ENCODE peak calls at places on chromosomes 11 and 22, in four cellular contexts. J, G, D and W are unnamed samples.

GRCh38 chr11:11407738-11408084 is 54.7 kb upstream of the CSNK2A3 start:
- DNase-seq in J (no peak), D (no peak), G (no peak), W (no peak)

GRCh38 chr22:46971776-46972150 is 209.3 kb downstream of the TBC1D22A start:
- DNase-seq in G (no peak), D (no peak), J (no peak), W (no peak)

GRCh38 chr11:121894581-121894980 is 221.4 kb downstream of the BLID start:
- DNase-seq in J (no peak), D (no peak), G (peak), W (peak)

GRCh38 chr11:95231881-95232605 is 1.0 kb upstream of the SESN3 start:
- DNase-seq in D (peak), J (peak), G (peak), W (peak)

GRCh38 chr11:76232026-76232665 is 25.8 kb upstream of the WNT11 start:
- DNase-seq in G (no peak), J (no peak), D (no peak), W (no peak)

GRCh38 chr22:21624120-21624879 is 5.5 kb downstream of the YDJC start:
- DNase-seq in J (no peak), G (no peak), D (peak), W (peak)

GRCh38 chr11:58621586-58622262 is 741 bp upstream of the CNTF start:
- DNase-seq in D (no peak), G (no peak), J (no peak), W (no peak)

GRCh38 chr11:99277281-99277680 is 256.5 kb downstream of the CNTN5 start:
- DNase-seq in D (no peak), G (no peak), J (no peak), W (no peak)

GRCh38 chr11:66228521-66228920 is 39.9 kb upstream of the RAB1B start:
- DNase-seq in J (no peak), G (no peak), D (no peak), W (no peak)

GRCh38 chr11:456533-456932 is 6.5 kb downstream of the PTDSS2 start:
- DNase-seq in G (no peak), D (no peak), J (no peak), W (no peak)

GRCh38 chr11:117771197-117771596 is 25.8 kb downstream of the DSCAML1 start:
- DNase-seq in J (no peak), G (no peak), D (no peak), W (no peak)

GRCh38 chr11:20112291-20113146 is 47.8 kb downstream of the DBX1 start:
- DNase-seq in D (peak), G (peak), J (no peak), W (peak)

GRCh38 chr11:46894961-46895360 is 23.4 kb downstream of the LRP4 start:
- DNase-seq in D (no peak), J (no peak), G (no peak), W (no peak)

GRCh38 chr11:2672553-2673249 is 27.1 kb downstream of the KCNQ1OT1 start:
- DNase-seq in J (no peak), D (no peak), G (no peak), W (no peak)

GRCh38 chr11:75656044-75656726 is 12.7 kb downstream of the MAP6 start:
- DNase-seq in G (peak), D (no peak), J (no peak), W (no peak)

GRCh38 chr11:117570701-117571100 is 226.3 kb downstream of the DSCAML1 start:
- DNase-seq in J (no peak), D (no peak), G (no peak), W (no peak)

GRCh38 chr22:33625959-33626358 is 294.3 kb downstream of the LARGE1 start:
- DNase-seq in D (no peak), G (no peak), J (no peak), W (no peak)

GRCh38 chr11:117832511-117832910 is 8.0 kb upstream of the FXYD2 start:
- DNase-seq in G (no peak), D (no peak), J (no peak), W (no peak)

GRCh38 chr11:121615506-121615905 is 162.7 kb upstream of the SORL1-AS1 start:
- DNase-seq in D (no peak), G (peak), J (no peak), W (peak)

GRCh38 chr11:76288166-76288978 is 82.1 kb upstream of the WNT11 start:
- DNase-seq in D (no peak), J (no peak), G (no peak), W (no peak)

GRCh38 chr22:24208012-24208749 is 26.9 kb downstream of the SUSD2 start:
- DNase-seq in D (no peak), J (no peak), G (peak), W (peak)

GRCh38 chr22:25069758-25070461 is 117.4 kb downstream of the KIAA1671 start:
- DNase-seq in D (no peak), J (no peak), G (no peak), W (no peak)

GRCh38 chr11:92765965-92766371 is 203.5 kb upstream of the MTNR1B start:
- DNase-seq in G (peak), D (peak), J (no peak), W (peak)
- H3K4me3 ChIP-seq in G (peak), D (peak), J (no peak), W (no peak)

GRCh38 chr11:110098645-110099044 is 5.5 kb downstream of the ZC3H12C start:
- DNase-seq in D (no peak), J (no peak), G (no peak), W (peak)
- TF ChIP-seq CTCF in D (no peak), J (no peak), G (no peak), W (no peak)

GRCh38 chr11:9575531-9576240 is 2.2 kb downstream of the WEE1 start:
- DNase-seq in J (no peak), G (peak), D (no peak), W (peak)
- H3K4me3 ChIP-seq in J (peak), G (peak), D (peak), W (peak)

DNA sequence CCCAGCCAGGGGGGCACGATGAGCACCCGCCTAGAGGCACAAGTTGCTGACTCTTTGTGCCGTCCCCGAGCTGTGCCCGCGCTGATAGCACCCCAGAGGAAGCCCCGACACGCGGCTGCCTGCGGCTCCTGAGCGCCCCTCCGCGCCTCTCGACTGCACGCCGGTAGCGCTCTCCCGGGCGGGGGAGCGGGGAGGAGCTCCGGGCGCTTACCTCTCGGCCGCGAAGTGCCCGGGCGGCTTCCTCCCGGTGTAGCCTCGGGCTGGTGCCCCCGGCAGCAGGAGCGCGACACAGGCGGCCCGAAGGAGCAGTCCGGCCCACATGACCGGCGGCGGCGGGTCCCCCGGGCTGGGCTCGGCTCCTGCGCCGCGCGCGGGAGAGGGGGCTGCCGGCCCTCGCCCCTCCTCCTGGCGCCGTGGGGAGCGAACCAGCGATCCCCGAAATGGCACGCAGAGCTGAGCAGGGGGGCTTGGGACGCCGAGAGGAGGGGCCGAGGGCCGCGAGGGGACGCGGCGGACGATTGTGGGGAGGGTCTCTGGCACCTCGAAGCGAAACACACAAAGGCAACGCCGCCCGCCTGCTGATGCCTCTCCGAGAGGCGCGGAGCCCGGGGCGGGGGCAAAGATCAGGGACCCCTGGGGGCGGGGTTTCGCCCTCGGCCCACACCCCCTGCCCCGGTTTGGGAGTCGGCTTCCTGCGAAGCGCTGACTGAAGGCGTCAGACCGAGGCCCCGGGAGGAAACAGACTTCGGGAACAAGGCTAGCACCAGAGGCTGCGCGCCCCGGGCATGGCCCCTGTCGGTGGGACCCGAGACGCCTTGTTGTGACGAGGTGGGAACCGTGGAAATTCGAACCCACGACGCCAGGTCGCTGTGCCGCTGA is at the start of gene VWCE:
- DNase-seq in D (peak), J (no peak), G (peak), W (peak)
- TF ChIP-seq CTCF in D (no peak), J (no peak), G (peak), W (no peak)